ENCODE peak calls at places on chromosomes 3 and 15, in seven cellular contexts. N is central memory CD4-positive, alpha-beta T cell; G is iris pigment epithelial cell; W is left cardiac atrium; K is NCI-H2171; P is B cell; T is Ammon's horn. F is an unnamed sample.

GRCh38 chr3:98199020-98199419 is 32.5 kb downstream of the OR5H15 start:
- DNase-seq in N (no peak), G (no peak), W (no peak), K (no peak), P (no peak), T (no peak), F (no peak)

GRCh38 chr3:172856766-172857742 is 106.5 kb downstream of the ECT2 start:
- DNase-seq in N (no peak), G (no peak), W (peak; percentile 62), K (no peak), P (no peak), T (no peak), F (peak; percentile 71)

GRCh38 chr3:71726106-71726505 is 904 bp upstream of the EIF4E3 start:
- DNase-seq in N (peak; percentile 73), G (no peak), W (no peak), K (no peak), P (peak; percentile 49), T (no peak), F (no peak)

GRCh38 chr3:55177749-55178148 is 249.9 kb upstream of the LRTM1 start:
- DNase-seq in N (no peak), G (no peak), W (no peak), K (no peak), P (no peak), T (no peak), F (no peak)

GRCh38 chr3:123152656-123153055 is 49.1 kb upstream of the SEC22A start:
- DNase-seq in N (no peak), G (no peak), W (no peak), K (no peak), P (no peak), T (peak; percentile 67), F (no peak)

GRCh38 chr15:20355256-20355868 is 186.2 kb downstream of the GOLGA6L6 start:
- DNase-seq in N (no peak), G (no peak), W (peak; percentile 22), K (no peak), P (peak; percentile 43), T (peak; percentile 13), F (no peak)

GRCh38 chr3:66751842-66752241 is 246.3 kb upstream of the KBTBD8 start:
- DNase-seq in N (no peak), G (no peak), W (no peak), K (no peak), P (no peak), T (no peak), F (no peak)

GRCh38 chr3:25568525-25569078 is 96.1 kb downstream of the TOP2B start:
- DNase-seq in N (no peak), G (no peak), W (no peak), K (no peak), P (no peak), T (no peak), F (no peak)

GRCh38 chr15:74291101-74292071 is 55.3 kb downstream of the CCDC33 start:
- DNase-seq in N (peak; percentile 36), G (peak; percentile 70), W (peak; percentile 91), K (peak; percentile 58), P (peak; percentile 58), T (peak; percentile 73), F (peak; percentile 75)

GRCh38 chr3:58824285-58824684 is 157.7 kb upstream of the FAM3D start:
- DNase-seq in N (no peak), G (peak; percentile 71), W (peak; percentile 46), K (peak; percentile 30), P (no peak), T (peak; percentile 67), F (peak; percentile 30)

GRCh38 chr15:91055548-91056331 is 33.3 kb upstream of the VPS33B start:
- DNase-seq in N (no peak), G (peak; percentile 54), W (peak; percentile 52), K (peak; percentile 74), P (peak; percentile 47), T (peak; percentile 92), F (peak; percentile 35)

GRCh38 chr3:140588558-140588957 is 89.3 kb upstream of the TRIM42 start:
- DNase-seq in N (no peak), G (no peak), W (no peak), K (no peak), P (no peak), T (no peak), F (peak; percentile 24)